ENCODE peak calls at places on chromosomes 3 and 15, in six cellular contexts. One of them, this sample, is unnamed.
A peak's percentile ranks its signal among the peaks of the same experiment; 100 is the strongest.

GRCh38 chr15:96818861-96819260 is 488.4 kb downstream of the NR2F2 start:
- DNase-seq in ovary: no peak
- DNase-seq in AG04450: no peak
- DNase-seq in LHCN-M2: no peak
- DNase-seq in Caki2: no peak
- DNase-seq in GM04504: no peak
- DNase-seq in this sample: no peak

GRCh38 chr15:44009056-44009455 is 182.3 kb downstream of the WDR76 start:
- DNase-seq in ovary: no peak
- DNase-seq in AG04450: peak; percentile 20
- DNase-seq in LHCN-M2: peak; percentile 68
- DNase-seq in Caki2: peak; percentile 18
- DNase-seq in GM04504: peak; percentile 20
- DNase-seq in this sample: no peak

GRCh38 chr15:73024161-73024560 is 28.1 kb upstream of the NEO1 start:
- DNase-seq in ovary: no peak
- DNase-seq in AG04450: no peak
- DNase-seq in LHCN-M2: no peak
- DNase-seq in Caki2: no peak
- DNase-seq in GM04504: no peak
- DNase-seq in this sample: no peak

GRCh38 chr3:105594219-105594618 is 227.5 kb downstream of the ALCAM start:
- DNase-seq in ovary: no peak
- DNase-seq in AG04450: peak; percentile 15
- DNase-seq in LHCN-M2: peak; percentile 49
- DNase-seq in Caki2: no peak
- DNase-seq in GM04504: no peak
- DNase-seq in this sample: no peak

GRCh38 chr3:13894812-13895154 is 14.9 kb upstream of the WNT7A start:
- DNase-seq in ovary: no peak
- DNase-seq in AG04450: no peak
- DNase-seq in LHCN-M2: no peak
- DNase-seq in Caki2: no peak
- DNase-seq in GM04504: no peak
- DNase-seq in this sample: no peak

GRCh38 chr15:60751985-60752952 is 273.3 kb upstream of the ICE2 start:
- DNase-seq in ovary: peak; percentile 66
- DNase-seq in AG04450: peak; percentile 48
- DNase-seq in LHCN-M2: peak; percentile 80
- DNase-seq in Caki2: no peak
- DNase-seq in GM04504: no peak
- DNase-seq in this sample: no peak

GRCh38 chr3:29279276-29279675 is 1.6 kb upstream of the RBMS3 start:
- DNase-seq in ovary: no peak
- DNase-seq in AG04450: no peak
- DNase-seq in LHCN-M2: no peak
- DNase-seq in Caki2: no peak
- DNase-seq in GM04504: no peak
- DNase-seq in this sample: no peak

GRCh38 chr15:44034933-44035624 is 160.0 kb downstream of the FRMD5 start:
- DNase-seq in ovary: no peak
- DNase-seq in AG04450: peak; percentile 27
- DNase-seq in LHCN-M2: peak; percentile 65
- DNase-seq in Caki2: no peak
- DNase-seq in GM04504: peak; percentile 44
- DNase-seq in this sample: no peak

GRCh38 chr3:183439510-183439909 is 11.1 kb upstream of the MCF2L2 start:
- DNase-seq in ovary: no peak
- DNase-seq in AG04450: no peak
- DNase-seq in LHCN-M2: peak; percentile 45
- DNase-seq in Caki2: no peak
- DNase-seq in GM04504: no peak
- DNase-seq in this sample: no peak

GRCh38 chr15:38201714-38202113 is 50.9 kb upstream of the SPRED1 start:
- DNase-seq in ovary: no peak
- DNase-seq in AG04450: no peak
- DNase-seq in LHCN-M2: no peak
- DNase-seq in Caki2: no peak
- DNase-seq in GM04504: no peak
- DNase-seq in this sample: no peak

GRCh38 chr3:160170409-160171370 is 54.5 kb upstream of the C3orf80 start:
- DNase-seq in ovary: no peak
- DNase-seq in AG04450: no peak
- DNase-seq in LHCN-M2: no peak
- DNase-seq in Caki2: no peak
- DNase-seq in GM04504: no peak
- DNase-seq in this sample: no peak

GRCh38 chr3:53162672-53163458 is 1.9 kb downstream of the PRKCD start:
- DNase-seq in ovary: no peak
- DNase-seq in AG04450: no peak
- DNase-seq in LHCN-M2: no peak
- DNase-seq in Caki2: no peak
- DNase-seq in GM04504: no peak
- DNase-seq in this sample: peak; percentile 67

GRCh38 chr3:8647137-8647970 is 2.8 kb upstream of the SSUH2 start:
- DNase-seq in ovary: no peak
- DNase-seq in AG04450: no peak
- DNase-seq in LHCN-M2: no peak
- DNase-seq in Caki2: no peak
- DNase-seq in GM04504: no peak
- DNase-seq in this sample: no peak

GRCh38 chr15:74277245-74277644 is 41.1 kb downstream of the CCDC33 start:
- DNase-seq in ovary: no peak
- DNase-seq in AG04450: no peak
- DNase-seq in LHCN-M2: no peak
- DNase-seq in Caki2: no peak
- DNase-seq in GM04504: no peak
- DNase-seq in this sample: no peak

GRCh38 chr15:81940467-81941451 is 105.1 kb downstream of the MEX3B start:
- DNase-seq in ovary: no peak
- DNase-seq in AG04450: peak; percentile 75
- DNase-seq in LHCN-M2: peak; percentile 11
- DNase-seq in Caki2: no peak
- DNase-seq in GM04504: peak; percentile 51
- DNase-seq in this sample: no peak

GRCh38 chr3:108518895-108519294 is 8.5 kb upstream of the MYH15 start:
- DNase-seq in ovary: no peak
- DNase-seq in AG04450: no peak
- DNase-seq in LHCN-M2: no peak
- DNase-seq in Caki2: no peak
- DNase-seq in GM04504: no peak
- DNase-seq in this sample: no peak

GRCh38 chr3:117837391-117837790 is 1127.8 kb downstream of the TUSC7 start:
- DNase-seq in ovary: no peak
- DNase-seq in AG04450: no peak
- DNase-seq in LHCN-M2: no peak
- DNase-seq in Caki2: no peak
- DNase-seq in GM04504: no peak
- DNase-seq in this sample: no peak

GRCh38 chr3:16249336-16249735 is 15.4 kb downstream of the DPH3 start:
- DNase-seq in ovary: no peak
- DNase-seq in AG04450: no peak
- DNase-seq in LHCN-M2: peak; percentile 51
- DNase-seq in Caki2: no peak
- DNase-seq in GM04504: no peak
- DNase-seq in this sample: peak; percentile 37

GRCh38 chr3:136193273-136194043 is 2.7 kb downstream of the MSL2 start:
- DNase-seq in ovary: no peak
- DNase-seq in AG04450: no peak
- DNase-seq in LHCN-M2: no peak
- DNase-seq in Caki2: peak; percentile 29
- DNase-seq in GM04504: no peak
- DNase-seq in this sample: peak; percentile 31

GRCh38 chr3:33440578-33441321 is 545 bp upstream of the UBP1 start:
- DNase-seq in ovary: no peak
- DNase-seq in AG04450: peak; percentile 100
- DNase-seq in LHCN-M2: peak; percentile 100
- DNase-seq in Caki2: peak; percentile 99
- DNase-seq in GM04504: peak; percentile 100
- DNase-seq in this sample: peak; percentile 99

GRCh38 chr3:58560771-58561311 is 16.4 kb downstream of the FAM107A start:
- DNase-seq in ovary: no peak
- DNase-seq in AG04450: peak; percentile 95
- DNase-seq in LHCN-M2: peak; percentile 91
- DNase-seq in Caki2: peak; percentile 90
- DNase-seq in GM04504: peak; percentile 92
- DNase-seq in this sample: no peak

GRCh38 chr3:120418866-120419490 is 31.8 kb downstream of the FSTL1 start:
- DNase-seq in ovary: no peak
- DNase-seq in AG04450: no peak
- DNase-seq in LHCN-M2: peak; percentile 46
- DNase-seq in Caki2: peak; percentile 59
- DNase-seq in GM04504: no peak
- DNase-seq in this sample: peak; percentile 55